ENCODE peak calls at places on chromosomes 4 and X, in nine cellular contexts. H is stimulated activated CD4-positive, alpha-beta T cell treated with anti-CD3 and anti-CD28 coated beads, Interleukin-15, amount 100 ng/mL, for 1 hour; T is LoVo; L is body of pancreas; W is dermis blood vessel endothelial cell; B is T-helper 2 cell; E is memory B cell; A is HL-60; D is HFF-Myc. J is an unnamed sample.
A peak's percentile ranks its signal among the peaks of the same experiment; 100 is the strongest.

GRCh38 chr4:112857461-112857860 is 192.0 kb upstream of the ANK2 start:
- DNase-seq in H (no peak), T (peak; percentile 32), L (no peak), W (peak; percentile 20), B (no peak), E (no peak), A (no peak), D (peak; percentile 92), J (no peak)

GRCh38 chrX:41750720-41751119 is 26.7 kb downstream of the GPR82 start:
- DNase-seq in H (no peak), T (no peak), L (no peak), W (no peak), B (no peak), E (no peak), A (no peak), D (no peak), J (no peak)

GRCh38 chrX:39626749-39627148 is 471.0 kb downstream of the BCOR start:
- DNase-seq in H (no peak), T (no peak), L (no peak), W (no peak), B (no peak), E (no peak), A (no peak), D (no peak), J (no peak)

GRCh38 chrX:53379747-53380146 is 42.7 kb downstream of the SMC1A start:
- DNase-seq in H (no peak), T (no peak), L (no peak), W (no peak), B (no peak), E (no peak), A (no peak), D (no peak), J (no peak)

GRCh38 chrX:125131146-125131545 is 188.5 kb upstream of the TEX13C start:
- DNase-seq in H (no peak), T (no peak), L (no peak), W (no peak), B (no peak), E (no peak), A (no peak), D (no peak), J (no peak)

GRCh38 chr4:3852751-3853150 is 86.6 kb downstream of the ADRA2C start:
- DNase-seq in H (no peak), T (no peak), L (no peak), W (no peak), B (no peak), E (no peak), A (no peak), D (no peak), J (no peak)

GRCh38 chrX:14235004-14235403 is 205.3 kb upstream of the GEMIN8 start:
- DNase-seq in H (no peak), T (no peak), L (no peak), W (no peak), B (no peak), E (no peak), A (no peak), D (no peak), J (no peak)

GRCh38 chrX:148872153-148872540 is 371.7 kb downstream of the AFF2 start:
- DNase-seq in H (no peak), T (no peak), L (no peak), W (no peak), B (no peak), E (no peak), A (no peak), D (no peak), J (no peak)

GRCh38 chr4:145909773-145910172 is 28.9 kb downstream of the ZNF827 start:
- DNase-seq in H (no peak), T (no peak), L (no peak), W (peak; percentile 19), B (no peak), E (no peak), A (no peak), D (no peak), J (no peak)

GRCh38 chrX:132118361-132118760 is 9.5 kb downstream of the FRMD7 start:
- DNase-seq in H (no peak), T (no peak), L (no peak), W (no peak), B (no peak), E (no peak), A (no peak), D (no peak), J (no peak)

GRCh38 chr4:80092088-80092487 is 19.1 kb upstream of the ANTXR2 start:
- DNase-seq in H (no peak), T (no peak), L (no peak), W (no peak), B (no peak), E (no peak), A (no peak), D (no peak), J (no peak)

GRCh38 chr4:125666635-125667034 is 351.9 kb downstream of the FAT4 start:
- DNase-seq in H (no peak), T (no peak), L (no peak), W (no peak), B (no peak), E (no peak), A (no peak), D (no peak), J (no peak)

GRCh38 chrX:135435139-135435922 is 13.6 kb downstream of the SMIM10L2A start:
- DNase-seq in H (no peak), T (no peak), L (no peak), W (no peak), B (no peak), E (no peak), A (no peak), D (no peak), J (no peak)

GRCh38 chr4:53855886-53856260 is 208.5 kb downstream of the CHIC2 start:
- DNase-seq in H (no peak), T (no peak), L (no peak), W (no peak), B (no peak), E (no peak), A (no peak), D (no peak), J (no peak)

GRCh38 chr4:124018383-124019317 is 622.1 kb downstream of the SPRY1 start:
- DNase-seq in H (no peak), T (no peak), L (peak; percentile 29), W (peak; percentile 33), B (no peak), E (no peak), A (no peak), D (peak; percentile 78), J (peak; percentile 56)

GRCh38 chr4:147916351-147916750 is 184.5 kb downstream of the ARHGAP10 start:
- DNase-seq in H (no peak), T (no peak), L (no peak), W (peak; percentile 76), B (no peak), E (no peak), A (no peak), D (no peak), J (no peak)

GRCh38 chrX:12702509-12703091 is 88.6 kb upstream of the PRPS2 start:
- DNase-seq in H (no peak), T (no peak), L (peak; percentile 54), W (peak; percentile 36), B (no peak), E (no peak), A (no peak), D (no peak), J (no peak)

GRCh38 chrX:153725832-153726285 is 1.2 kb downstream of the ABCD1 start:
- DNase-seq in H (no peak), T (no peak), L (peak; percentile 40), W (no peak), B (no peak), E (no peak), A (no peak), D (no peak), J (no peak)

GRCh38 chr4:132071815-132072214 is 1077.3 kb upstream of the PCDH10 start:
- DNase-seq in H (no peak), T (no peak), L (no peak), W (no peak), B (no peak), E (no peak), A (no peak), D (no peak), J (no peak)

GRCh38 chr4:142272452-142272851 is 573.6 kb downstream of the INPP4B start:
- DNase-seq in H (no peak), T (no peak), L (no peak), W (no peak), B (no peak), E (no peak), A (no peak), D (no peak), J (no peak)

GRCh38 chrX:72260448-72260847 is 16.6 kb downstream of the RPS4X start:
- DNase-seq in H (no peak), T (no peak), L (no peak), W (no peak), B (no peak), E (no peak), A (no peak), D (no peak), J (no peak)

GRCh38 chr4:121741751-121742150 is 23.2 kb downstream of the SMIM43 start:
- DNase-seq in H (no peak), T (no peak), L (no peak), W (no peak), B (no peak), E (no peak), A (no peak), D (no peak), J (no peak)

GRCh38 chr4:11010624-11011023 is 326.1 kb upstream of the CLNK start:
- DNase-seq in H (no peak), T (no peak), L (no peak), W (no peak), B (no peak), E (no peak), A (no peak), D (no peak), J (no peak)

GRCh38 chr4:161002386-161002785 is 1161.4 kb downstream of the FSTL5 start:
- DNase-seq in H (no peak), T (no peak), L (no peak), W (no peak), B (no peak), E (no peak), A (no peak), D (no peak), J (no peak)

GRCh38 chrX:23854122-23854521 is 53.6 kb downstream of the APOO start:
- DNase-seq in H (no peak), T (no peak), L (no peak), W (no peak), B (no peak), E (no peak), A (no peak), D (no peak), J (no peak)

GRCh38 chr4:87849612-87850011 is 16.8 kb downstream of the MEPE start:
- DNase-seq in H (no peak), T (no peak), L (no peak), W (no peak), B (no peak), E (no peak), A (peak; percentile 81), D (no peak), J (no peak)

GRCh38 chr4:42656986-42657792 is at the start of gene ATP8A1:
- DNase-seq in H (peak; percentile 88), T (peak; percentile 93), L (peak; percentile 95), W (peak; percentile 90), B (peak; percentile 85), E (peak; percentile 93), A (peak; percentile 43), D (peak; percentile 43), J (peak; percentile 97)

GRCh38 chr4:173735055-173735454 is 205.0 kb upstream of the HAND2 start:
- DNase-seq in H (no peak), T (no peak), L (no peak), W (no peak), B (no peak), E (no peak), A (no peak), D (no peak), J (no peak)

GRCh38 chr4:155377281-155377680 is 516 bp upstream of the MAP9 start:
- DNase-seq in H (no peak), T (no peak), L (peak; percentile 15), W (no peak), B (no peak), E (no peak), A (no peak), D (no peak), J (no peak)

GRCh38 chr4:112552668-112553067 is 36.7 kb upstream of the NEUROG2 start:
- DNase-seq in H (no peak), T (peak; percentile 10), L (no peak), W (no peak), B (no peak), E (no peak), A (no peak), D (peak; percentile 26), J (no peak)

GRCh38 chr4:128291096-128291495 is 3.5 kb upstream of the PGRMC2 start:
- DNase-seq in H (no peak), T (no peak), L (no peak), W (no peak), B (no peak), E (no peak), A (no peak), D (no peak), J (no peak)